ENCODE peak calls at places on chromosomes 5 and 9, in seven cellular contexts. C is kidney epithelial cell; W is RWPE2; S is CD4-positive, CD25-positive, alpha-beta regulatory T cell; A is IMR-90; M is fibroblast of lung; P is lung. V is an unnamed sample. For H3K36me3 and H3K27me3, the result is how much of the 10 kb centered on the place peaks cover.

GRCh38 chr9:134386951-134387831 is 60.9 kb downstream of the RXRA start:
- DNase-seq in C (no peak), W (no peak), S (no peak), A (peak), M (no peak), P (no peak), V (no peak)

GRCh38 chr9:87436694-87437093 is 61.0 kb upstream of the DAPK1 start:
- DNase-seq in C (no peak), W (no peak), S (no peak), A (no peak), M (peak), P (no peak), V (no peak)

GRCh38 chr5:73963021-73963420 is 337.0 kb downstream of the ARHGEF28 start:
- DNase-seq in C (no peak), W (no peak), S (no peak), A (no peak), M (peak), P (no peak), V (no peak)

GRCh38 chr9:77647659-77648457 is at the start of gene GNA14:
- DNase-seq in C (no peak), W (no peak), S (no peak), A (no peak), M (peak), P (peak), V (no peak)

GRCh38 chr9:121313458-121314152 is 45.6 kb downstream of the GSN start:
- DNase-seq in C (no peak), W (no peak), S (no peak), A (no peak), M (no peak), P (no peak), V (no peak)

GRCh38 chr5:76691470-76692273 is 24.3 kb upstream of the F2R start:
- DNase-seq in C (peak), W (no peak), S (no peak), A (peak), M (peak), P (no peak), V (peak)

GRCh38 chr5:5677738-5678137 is 255.3 kb downstream of the ICE1 start:
- DNase-seq in C (no peak), W (no peak), S (no peak), A (no peak), M (no peak), P (no peak), V (no peak)

GRCh38 chr9:69931340-69931739 is 110.7 kb downstream of the CFAP95 start:
- DNase-seq in C (no peak), W (no peak), S (no peak), A (no peak), M (peak), P (no peak), V (no peak)

GRCh38 chr9:72857632-72858011 is 95.2 kb downstream of the ALDH1A1 start:
- DNase-seq in C (no peak), W (no peak), S (no peak), A (no peak), M (no peak), P (no peak), V (no peak)

GRCh38 chr9:128565578-128565977 is 13.2 kb downstream of the SPTAN1 start:
- DNase-seq in C (no peak), W (no peak), S (no peak), A (no peak), M (no peak), P (no peak), V (no peak)

GRCh38 chr5:96157841-96158291 is 196.2 kb upstream of the ELL2 start:
- DNase-seq in C (no peak), W (no peak), S (no peak), A (no peak), M (peak), P (no peak), V (no peak)

GRCh38 chr9:127567898-127568617 is 44.0 kb upstream of the STXBP1 start:
- DNase-seq in C (no peak), W (no peak), S (no peak), A (no peak), M (peak), P (no peak), V (peak)

DNA sequence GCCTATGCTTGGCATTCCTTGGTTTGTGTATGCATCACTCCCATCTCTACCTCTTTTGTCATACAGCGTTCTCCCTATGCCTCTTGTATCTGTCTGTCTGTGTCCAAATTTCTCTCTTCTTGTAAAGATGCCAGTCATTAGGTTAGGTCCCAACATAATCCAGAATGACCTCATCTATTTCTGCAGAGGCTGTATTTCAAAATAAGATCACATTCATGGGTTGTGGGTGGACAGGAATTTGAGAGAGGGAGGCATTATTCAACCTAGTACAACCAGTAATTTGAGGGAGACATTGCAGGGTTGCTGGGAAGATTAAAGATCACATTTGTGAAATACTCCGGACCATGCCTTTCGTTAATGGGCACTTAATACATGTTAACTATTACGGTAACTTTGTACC is 155.0 kb downstream of the MAN2A1 start:
- DNase-seq in C (no peak), W (no peak), S (no peak), A (peak), M (peak), P (no peak), V (no peak)
- H3K36me3 ChIP-seq in C (under half), W (half or more), S (half or more), A (under half), M (under half), P (under half), V (under half)

GRCh38 chr9:114614373-114614772 is 3.3 kb downstream of the TMEM268 start:
- DNase-seq in C (no peak), W (no peak), S (no peak), A (no peak), M (no peak), P (no peak), V (no peak)

GRCh38 chr9:114611516-114612271 is 603 bp downstream of the TMEM268 start:
- DNase-seq in C (no peak), W (no peak), S (no peak), A (peak), M (peak), P (peak), V (peak)

GRCh38 chr9:114613919-114614318 is 2.8 kb downstream of the TMEM268 start:
- DNase-seq in C (no peak), W (no peak), S (no peak), A (no peak), M (no peak), P (no peak), V (no peak)

GRCh38 chr9:114612272-114612923 is 1.3 kb downstream of the TMEM268 start:
- DNase-seq in C (no peak), W (no peak), S (no peak), A (no peak), M (no peak), P (no peak), V (no peak)

GRCh38 chr9:114613087-114613486 is 2.0 kb downstream of the TMEM268 start:
- DNase-seq in C (no peak), W (no peak), S (no peak), A (no peak), M (no peak), P (no peak), V (no peak)
- H3K4me3 ChIP-seq in C (no peak), W (no peak), S (peak), A (no peak), M (no peak), P (no peak), V (no peak)

DNA sequence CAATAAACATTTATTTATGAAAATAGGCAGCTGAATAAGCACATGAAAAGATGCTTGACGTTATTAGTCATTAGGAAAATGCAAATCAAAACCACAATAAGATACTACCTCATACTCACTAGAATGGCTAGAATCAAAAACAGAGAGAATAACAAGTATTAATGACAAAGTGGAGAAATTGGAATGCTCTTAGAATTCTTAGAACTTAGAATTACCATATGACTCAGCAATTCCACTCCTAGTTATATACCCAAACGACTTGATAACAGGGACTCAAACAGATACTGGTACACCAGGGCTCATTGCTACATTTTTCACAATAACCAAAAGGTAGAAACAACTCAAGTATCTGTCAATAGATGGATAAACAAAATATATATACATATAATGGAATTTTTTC is 15.1 kb upstream of the TRIM36 start:
- DNase-seq in C (no peak), W (no peak), S (no peak), A (peak), M (peak), P (no peak), V (no peak)
- H3K27me3 ChIP-seq in C (under half), W (under half), S (half or more), A (under half), M (under half), P (under half), V (under half)

DNA sequence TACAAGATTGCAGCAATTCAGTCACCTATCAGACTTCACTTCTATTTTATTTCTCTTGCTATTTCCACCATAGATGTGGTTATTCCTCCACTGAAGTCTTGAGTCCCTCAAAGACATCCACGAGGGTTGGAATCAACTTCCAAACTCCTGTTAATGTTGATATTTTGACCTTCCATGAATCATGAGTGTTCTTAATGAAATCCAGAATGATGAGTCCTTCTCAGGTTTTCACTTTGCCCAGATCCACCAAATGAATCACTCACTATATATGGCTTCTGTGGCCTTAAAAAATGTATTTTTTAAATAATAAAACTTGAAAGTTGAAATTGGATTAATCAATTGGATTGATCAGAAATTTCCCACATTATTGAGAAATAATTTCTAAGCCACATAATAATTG is 1821.0 kb downstream of the EFNA5 start:
- DNase-seq in C (no peak), W (no peak), S (no peak), A (peak), M (peak), P (no peak), V (no peak)
- H3K36me3 ChIP-seq in C (under half), W (under half), S (under half), A (under half), M (under half), P (under half), V (under half)

GRCh38 chr9:130661461-130662098 is 2.8 kb upstream of the PRDM12 start:
- DNase-seq in C (no peak), W (peak), S (no peak), A (no peak), M (no peak), P (no peak), V (no peak)
- H3K4me3 ChIP-seq in C (no peak), W (no peak), S (no peak), A (no peak), M (no peak), P (no peak), V (no peak)

GRCh38 chr9:131049829-131050715 is 41.1 kb downstream of the LAMC3 start:
- DNase-seq in C (no peak), W (no peak), S (no peak), A (no peak), M (no peak), P (no peak), V (no peak)
- H3K27me3 ChIP-seq in C (under half), W (under half), S (under half), A (under half), M (under half), P (under half), V (under half)

GRCh38 chr5:171315386-171315891 is 6.4 kb downstream of the TLX3 start:
- DNase-seq in C (no peak), W (no peak), S (no peak), A (no peak), M (no peak), P (no peak), V (no peak)
- H3K36me3 ChIP-seq in C (under half), W (under half), S (under half), A (under half), M (under half), P (under half), V (under half)

GRCh38 chr9:98929096-98929495 is 14.6 kb upstream of the COL15A1 start:
- DNase-seq in C (no peak), W (no peak), S (no peak), A (peak), M (peak), P (no peak), V (no peak)
- H3K4me3 ChIP-seq in C (no peak), W (no peak), S (no peak), A (no peak), M (no peak), P (no peak), V (no peak)

GRCh38 chr5:177402271-177403043 is 2.0 kb upstream of the PFN3 start:
- DNase-seq in C (no peak), W (peak), S (peak), A (peak), M (peak), P (peak), V (peak)
- H3K27me3 ChIP-seq in C (under half), W (under half), S (under half), A (half or more), M (under half), P (under half), V (under half)

GRCh38 chr9:34398875-34399274 is 22.2 kb upstream of the MYORG start:
- DNase-seq in C (no peak), W (no peak), S (no peak), A (no peak), M (no peak), P (no peak), V (no peak)
- H3K36me3 ChIP-seq in C (under half), W (under half), S (under half), A (under half), M (under half), P (under half), V (under half)